ENCODE peak calls at places on chromosomes 12 and 14, in ten cellular contexts. One of them, this sample, is unnamed.

GRCh38 chr14:21781543-21781942 is 107.9 kb upstream of the OR4E1 start:
- DNase-seq in GM03348: no peak
- DNase-seq in cerebellum: no peak
- DNase-seq in frontal cortex: no peak
- DNase-seq in CD8-positive, alpha-beta memory T cell: no peak
- DNase-seq in caudate nucleus: no peak
- DNase-seq in non-pigmented ciliary epithelial cell: no peak
- DNase-seq in sciatic nerve: no peak
- DNase-seq in foreskin fibroblast: no peak
- DNase-seq in stimulated activated CD4-positive, alpha-beta T cell treated with anti-CD3 and anti-CD28 coated beads, Interleukin-1b, Interleukin-23, amount 100 ng/mL, for 1 hour: no peak
- DNase-seq in this sample: no peak

GRCh38 chr14:74619672-74620131 is 7.7 kb upstream of the LTBP2 start:
- DNase-seq in GM03348: peak
- DNase-seq in cerebellum: no peak
- DNase-seq in frontal cortex: no peak
- DNase-seq in CD8-positive, alpha-beta memory T cell: no peak
- DNase-seq in caudate nucleus: no peak
- DNase-seq in non-pigmented ciliary epithelial cell: peak
- DNase-seq in sciatic nerve: peak
- DNase-seq in foreskin fibroblast: peak
- DNase-seq in stimulated activated CD4-positive, alpha-beta T cell treated with anti-CD3 and anti-CD28 coated beads, Interleukin-1b, Interleukin-23, amount 100 ng/mL, for 1 hour: no peak
- DNase-seq in this sample: no peak

GRCh38 chr14:64823305-64823985 is 56.3 kb downstream of the SPTB start:
- DNase-seq in GM03348: peak
- DNase-seq in cerebellum: peak
- DNase-seq in frontal cortex: peak
- DNase-seq in CD8-positive, alpha-beta memory T cell: peak
- DNase-seq in caudate nucleus: peak
- DNase-seq in non-pigmented ciliary epithelial cell: no peak
- DNase-seq in sciatic nerve: peak
- DNase-seq in foreskin fibroblast: peak
- DNase-seq in stimulated activated CD4-positive, alpha-beta T cell treated with anti-CD3 and anti-CD28 coated beads, Interleukin-1b, Interleukin-23, amount 100 ng/mL, for 1 hour: peak
- DNase-seq in this sample: peak

GRCh38 chr12:112170376-112170775 is 45.0 kb downstream of the TRAFD1 start:
- DNase-seq in GM03348: peak
- DNase-seq in cerebellum: no peak
- DNase-seq in frontal cortex: no peak
- DNase-seq in CD8-positive, alpha-beta memory T cell: no peak
- DNase-seq in caudate nucleus: no peak
- DNase-seq in non-pigmented ciliary epithelial cell: no peak
- DNase-seq in sciatic nerve: peak
- DNase-seq in foreskin fibroblast: peak
- DNase-seq in stimulated activated CD4-positive, alpha-beta T cell treated with anti-CD3 and anti-CD28 coated beads, Interleukin-1b, Interleukin-23, amount 100 ng/mL, for 1 hour: no peak
- DNase-seq in this sample: no peak

GRCh38 chr12:13359636-13360035 is 163.1 kb downstream of the EMP1 start:
- DNase-seq in GM03348: no peak
- DNase-seq in cerebellum: no peak
- DNase-seq in frontal cortex: no peak
- DNase-seq in CD8-positive, alpha-beta memory T cell: no peak
- DNase-seq in caudate nucleus: no peak
- DNase-seq in non-pigmented ciliary epithelial cell: no peak
- DNase-seq in sciatic nerve: no peak
- DNase-seq in foreskin fibroblast: no peak
- DNase-seq in stimulated activated CD4-positive, alpha-beta T cell treated with anti-CD3 and anti-CD28 coated beads, Interleukin-1b, Interleukin-23, amount 100 ng/mL, for 1 hour: no peak
- DNase-seq in this sample: no peak

GRCh38 chr14:80316426-80316825 is 105.1 kb upstream of the DIO2 start:
- DNase-seq in GM03348: peak
- DNase-seq in cerebellum: no peak
- DNase-seq in frontal cortex: no peak
- DNase-seq in CD8-positive, alpha-beta memory T cell: no peak
- DNase-seq in caudate nucleus: no peak
- DNase-seq in non-pigmented ciliary epithelial cell: no peak
- DNase-seq in sciatic nerve: no peak
- DNase-seq in foreskin fibroblast: peak
- DNase-seq in stimulated activated CD4-positive, alpha-beta T cell treated with anti-CD3 and anti-CD28 coated beads, Interleukin-1b, Interleukin-23, amount 100 ng/mL, for 1 hour: no peak
- DNase-seq in this sample: no peak

GRCh38 chr12:92938623-92939022 is 9.5 kb upstream of the EEA1 start:
- DNase-seq in GM03348: no peak
- DNase-seq in cerebellum: no peak
- DNase-seq in frontal cortex: no peak
- DNase-seq in CD8-positive, alpha-beta memory T cell: no peak
- DNase-seq in caudate nucleus: no peak
- DNase-seq in non-pigmented ciliary epithelial cell: no peak
- DNase-seq in sciatic nerve: no peak
- DNase-seq in foreskin fibroblast: no peak
- DNase-seq in stimulated activated CD4-positive, alpha-beta T cell treated with anti-CD3 and anti-CD28 coated beads, Interleukin-1b, Interleukin-23, amount 100 ng/mL, for 1 hour: no peak
- DNase-seq in this sample: no peak

GRCh38 chr12:56521209-56521589 is 421 bp upstream of the RBMS2 start:
- DNase-seq in GM03348: no peak
- DNase-seq in cerebellum: no peak
- DNase-seq in frontal cortex: no peak
- DNase-seq in CD8-positive, alpha-beta memory T cell: no peak
- DNase-seq in caudate nucleus: no peak
- DNase-seq in non-pigmented ciliary epithelial cell: no peak
- DNase-seq in sciatic nerve: no peak
- DNase-seq in foreskin fibroblast: no peak
- DNase-seq in stimulated activated CD4-positive, alpha-beta T cell treated with anti-CD3 and anti-CD28 coated beads, Interleukin-1b, Interleukin-23, amount 100 ng/mL, for 1 hour: no peak
- DNase-seq in this sample: no peak

GRCh38 chr12:52524898-52525591 is 4.9 kb upstream of the KRT5 start:
- DNase-seq in GM03348: no peak
- DNase-seq in cerebellum: no peak
- DNase-seq in frontal cortex: no peak
- DNase-seq in CD8-positive, alpha-beta memory T cell: no peak
- DNase-seq in caudate nucleus: no peak
- DNase-seq in non-pigmented ciliary epithelial cell: no peak
- DNase-seq in sciatic nerve: no peak
- DNase-seq in foreskin fibroblast: no peak
- DNase-seq in stimulated activated CD4-positive, alpha-beta T cell treated with anti-CD3 and anti-CD28 coated beads, Interleukin-1b, Interleukin-23, amount 100 ng/mL, for 1 hour: no peak
- DNase-seq in this sample: no peak

GRCh38 chr14:43795600-43796228 is 711.4 kb downstream of the FSCB start:
- DNase-seq in GM03348: no peak
- DNase-seq in cerebellum: no peak
- DNase-seq in frontal cortex: peak
- DNase-seq in CD8-positive, alpha-beta memory T cell: no peak
- DNase-seq in caudate nucleus: no peak
- DNase-seq in non-pigmented ciliary epithelial cell: no peak
- DNase-seq in sciatic nerve: no peak
- DNase-seq in foreskin fibroblast: peak
- DNase-seq in stimulated activated CD4-positive, alpha-beta T cell treated with anti-CD3 and anti-CD28 coated beads, Interleukin-1b, Interleukin-23, amount 100 ng/mL, for 1 hour: no peak
- DNase-seq in this sample: no peak

GRCh38 chr12:52156757-52157565 is 34.9 kb downstream of the KRT80 start:
- DNase-seq in GM03348: peak
- DNase-seq in cerebellum: peak
- DNase-seq in frontal cortex: peak
- DNase-seq in CD8-positive, alpha-beta memory T cell: peak
- DNase-seq in caudate nucleus: peak
- DNase-seq in non-pigmented ciliary epithelial cell: no peak
- DNase-seq in sciatic nerve: peak
- DNase-seq in foreskin fibroblast: peak
- DNase-seq in stimulated activated CD4-positive, alpha-beta T cell treated with anti-CD3 and anti-CD28 coated beads, Interleukin-1b, Interleukin-23, amount 100 ng/mL, for 1 hour: peak
- DNase-seq in this sample: peak

GRCh38 chr14:100994082-100994481 is 90.6 kb upstream of the RTL1 start:
- DNase-seq in GM03348: no peak
- DNase-seq in cerebellum: no peak
- DNase-seq in frontal cortex: no peak
- DNase-seq in CD8-positive, alpha-beta memory T cell: no peak
- DNase-seq in caudate nucleus: no peak
- DNase-seq in non-pigmented ciliary epithelial cell: no peak
- DNase-seq in sciatic nerve: no peak
- DNase-seq in foreskin fibroblast: peak
- DNase-seq in stimulated activated CD4-positive, alpha-beta T cell treated with anti-CD3 and anti-CD28 coated beads, Interleukin-1b, Interleukin-23, amount 100 ng/mL, for 1 hour: no peak
- DNase-seq in this sample: no peak

GRCh38 chr14:95683793-95684192 is 2.4 kb upstream of the TCL1B start:
- DNase-seq in GM03348: peak
- DNase-seq in cerebellum: no peak
- DNase-seq in frontal cortex: no peak
- DNase-seq in CD8-positive, alpha-beta memory T cell: no peak
- DNase-seq in caudate nucleus: no peak
- DNase-seq in non-pigmented ciliary epithelial cell: no peak
- DNase-seq in sciatic nerve: no peak
- DNase-seq in foreskin fibroblast: no peak
- DNase-seq in stimulated activated CD4-positive, alpha-beta T cell treated with anti-CD3 and anti-CD28 coated beads, Interleukin-1b, Interleukin-23, amount 100 ng/mL, for 1 hour: no peak
- DNase-seq in this sample: no peak

GRCh38 chr14:52974406-52974805 is 23.6 kb upstream of the FERMT2 start:
- DNase-seq in GM03348: no peak
- DNase-seq in cerebellum: no peak
- DNase-seq in frontal cortex: no peak
- DNase-seq in CD8-positive, alpha-beta memory T cell: no peak
- DNase-seq in caudate nucleus: no peak
- DNase-seq in non-pigmented ciliary epithelial cell: no peak
- DNase-seq in sciatic nerve: no peak
- DNase-seq in foreskin fibroblast: peak
- DNase-seq in stimulated activated CD4-positive, alpha-beta T cell treated with anti-CD3 and anti-CD28 coated beads, Interleukin-1b, Interleukin-23, amount 100 ng/mL, for 1 hour: no peak
- DNase-seq in this sample: no peak

GRCh38 chr12:103841690-103842584 is 903 bp upstream of the NT5DC3 start:
- DNase-seq in GM03348: peak
- DNase-seq in cerebellum: peak
- DNase-seq in frontal cortex: no peak
- DNase-seq in CD8-positive, alpha-beta memory T cell: peak
- DNase-seq in caudate nucleus: no peak
- DNase-seq in non-pigmented ciliary epithelial cell: no peak
- DNase-seq in sciatic nerve: peak
- DNase-seq in foreskin fibroblast: peak
- DNase-seq in stimulated activated CD4-positive, alpha-beta T cell treated with anti-CD3 and anti-CD28 coated beads, Interleukin-1b, Interleukin-23, amount 100 ng/mL, for 1 hour: no peak
- DNase-seq in this sample: no peak

GRCh38 chr12:43776498-43776897 is 17.7 kb downstream of the IRAK4 start:
- DNase-seq in GM03348: peak
- DNase-seq in cerebellum: peak
- DNase-seq in frontal cortex: peak
- DNase-seq in CD8-positive, alpha-beta memory T cell: no peak
- DNase-seq in caudate nucleus: no peak
- DNase-seq in non-pigmented ciliary epithelial cell: no peak
- DNase-seq in sciatic nerve: no peak
- DNase-seq in foreskin fibroblast: peak
- DNase-seq in stimulated activated CD4-positive, alpha-beta T cell treated with anti-CD3 and anti-CD28 coated beads, Interleukin-1b, Interleukin-23, amount 100 ng/mL, for 1 hour: no peak
- DNase-seq in this sample: no peak

GRCh38 chr12:18456344-18456743 is 195.0 kb downstream of the PIK3C2G start:
- DNase-seq in GM03348: no peak
- DNase-seq in cerebellum: no peak
- DNase-seq in frontal cortex: no peak
- DNase-seq in CD8-positive, alpha-beta memory T cell: no peak
- DNase-seq in caudate nucleus: no peak
- DNase-seq in non-pigmented ciliary epithelial cell: no peak
- DNase-seq in sciatic nerve: no peak
- DNase-seq in foreskin fibroblast: no peak
- DNase-seq in stimulated activated CD4-positive, alpha-beta T cell treated with anti-CD3 and anti-CD28 coated beads, Interleukin-1b, Interleukin-23, amount 100 ng/mL, for 1 hour: no peak
- DNase-seq in this sample: no peak

GRCh38 chr12:25957898-25958253 is 606 bp upstream of the RASSF8 start:
- DNase-seq in GM03348: peak
- DNase-seq in cerebellum: no peak
- DNase-seq in frontal cortex: no peak
- DNase-seq in CD8-positive, alpha-beta memory T cell: no peak
- DNase-seq in caudate nucleus: peak
- DNase-seq in non-pigmented ciliary epithelial cell: peak
- DNase-seq in sciatic nerve: no peak
- DNase-seq in foreskin fibroblast: peak
- DNase-seq in stimulated activated CD4-positive, alpha-beta T cell treated with anti-CD3 and anti-CD28 coated beads, Interleukin-1b, Interleukin-23, amount 100 ng/mL, for 1 hour: no peak
- DNase-seq in this sample: no peak

GRCh38 chr12:47021298-47021697 is 58.1 kb upstream of the PCED1B start:
- DNase-seq in GM03348: peak
- DNase-seq in cerebellum: peak
- DNase-seq in frontal cortex: peak
- DNase-seq in CD8-positive, alpha-beta memory T cell: no peak
- DNase-seq in caudate nucleus: no peak
- DNase-seq in non-pigmented ciliary epithelial cell: peak
- DNase-seq in sciatic nerve: no peak
- DNase-seq in foreskin fibroblast: peak
- DNase-seq in stimulated activated CD4-positive, alpha-beta T cell treated with anti-CD3 and anti-CD28 coated beads, Interleukin-1b, Interleukin-23, amount 100 ng/mL, for 1 hour: no peak
- DNase-seq in this sample: peak

GRCh38 chr12:6230321-6231110 is 30.3 kb downstream of the CD9 start:
- DNase-seq in GM03348: no peak
- DNase-seq in cerebellum: peak
- DNase-seq in frontal cortex: no peak
- DNase-seq in CD8-positive, alpha-beta memory T cell: peak
- DNase-seq in caudate nucleus: peak
- DNase-seq in non-pigmented ciliary epithelial cell: no peak
- DNase-seq in sciatic nerve: peak
- DNase-seq in foreskin fibroblast: no peak
- DNase-seq in stimulated activated CD4-positive, alpha-beta T cell treated with anti-CD3 and anti-CD28 coated beads, Interleukin-1b, Interleukin-23, amount 100 ng/mL, for 1 hour: peak
- DNase-seq in this sample: no peak

GRCh38 chr12:3641428-3641883 is 111.5 kb downstream of the CRACR2A start:
- DNase-seq in GM03348: peak
- DNase-seq in cerebellum: no peak
- DNase-seq in frontal cortex: no peak
- DNase-seq in CD8-positive, alpha-beta memory T cell: no peak
- DNase-seq in caudate nucleus: no peak
- DNase-seq in non-pigmented ciliary epithelial cell: peak
- DNase-seq in sciatic nerve: peak
- DNase-seq in foreskin fibroblast: peak
- DNase-seq in stimulated activated CD4-positive, alpha-beta T cell treated with anti-CD3 and anti-CD28 coated beads, Interleukin-1b, Interleukin-23, amount 100 ng/mL, for 1 hour: no peak
- DNase-seq in this sample: no peak

GRCh38 chr12:57238854-57239554 is 9.5 kb downstream of the SHMT2 start:
- DNase-seq in GM03348: peak
- DNase-seq in cerebellum: peak
- DNase-seq in frontal cortex: peak
- DNase-seq in CD8-positive, alpha-beta memory T cell: peak
- DNase-seq in caudate nucleus: peak
- DNase-seq in non-pigmented ciliary epithelial cell: no peak
- DNase-seq in sciatic nerve: peak
- DNase-seq in foreskin fibroblast: peak
- DNase-seq in stimulated activated CD4-positive, alpha-beta T cell treated with anti-CD3 and anti-CD28 coated beads, Interleukin-1b, Interleukin-23, amount 100 ng/mL, for 1 hour: peak
- DNase-seq in this sample: peak

GRCh38 chr12:92193846-92194245 is 48.2 kb upstream of the BTG1 start:
- DNase-seq in GM03348: no peak
- DNase-seq in cerebellum: no peak
- DNase-seq in frontal cortex: no peak
- DNase-seq in CD8-positive, alpha-beta memory T cell: no peak
- DNase-seq in caudate nucleus: no peak
- DNase-seq in non-pigmented ciliary epithelial cell: no peak
- DNase-seq in sciatic nerve: no peak
- DNase-seq in foreskin fibroblast: no peak
- DNase-seq in stimulated activated CD4-positive, alpha-beta T cell treated with anti-CD3 and anti-CD28 coated beads, Interleukin-1b, Interleukin-23, amount 100 ng/mL, for 1 hour: no peak
- DNase-seq in this sample: no peak

GRCh38 chr14:73771848-73772705 is 57.9 kb upstream of the PNMA1 start:
- DNase-seq in GM03348: peak
- DNase-seq in cerebellum: peak
- DNase-seq in frontal cortex: peak
- DNase-seq in CD8-positive, alpha-beta memory T cell: peak
- DNase-seq in caudate nucleus: no peak
- DNase-seq in non-pigmented ciliary epithelial cell: no peak
- DNase-seq in sciatic nerve: no peak
- DNase-seq in foreskin fibroblast: peak
- DNase-seq in stimulated activated CD4-positive, alpha-beta T cell treated with anti-CD3 and anti-CD28 coated beads, Interleukin-1b, Interleukin-23, amount 100 ng/mL, for 1 hour: peak
- DNase-seq in this sample: no peak

This sample was measured in NCI-H2107.